ENCODE peak calls at places on chromosome 16, in five cellular contexts. A is stimulated activated CD4-positive, alpha-beta T cell treated with anti-CD3 and anti-CD28 coated beads, TNF-alpha, amount 100 ng/mL, for 24 hours; H is SHP77; V is AG09309; S is non-pigmented ciliary epithelial cell. N is an unnamed sample.
A peak's percentile ranks its signal among the peaks of the same experiment; 100 is the strongest.

GRCh38 chr16:56984639-56985038 is 4.7 kb upstream of the NLRC5 start:
- DNase-seq in V (no peak), S (no peak), A (no peak), H (no peak), N (no peak)

GRCh38 chr16:3461120-3461519 is 17.6 kb downstream of the NAA60 start:
- DNase-seq in A (no peak), H (no peak), S (no peak), V (no peak), N (no peak)

GRCh38 chr16:50474138-50474537 is 74.1 kb upstream of the NKD1 start:
- DNase-seq in S (no peak), A (no peak), V (no peak), H (no peak), N (no peak)

GRCh38 chr16:85944572-85945423 is 45.8 kb downstream of the IRF8 start:
- DNase-seq in A (no peak), H (no peak), V (no peak), S (no peak), N (no peak)

GRCh38 chr16:74605746-74606520 is 981 bp downstream of the GLG1 start:
- DNase-seq in S (no peak), A (no peak), H (no peak), V (no peak), N (no peak)

GRCh38 chr16:88886915-88887521 is 20.6 kb upstream of the PABPN1L start:
- DNase-seq in V (no peak), S (no peak), H (no peak), A (no peak), N (peak; percentile 94)

GRCh38 chr16:83826146-83826913 is 18.6 kb downstream of the HSBP1 start:
- DNase-seq in A (peak; percentile 78), H (peak; percentile 56), V (peak; percentile 47), S (peak; percentile 34), N (peak; percentile 84)

GRCh38 chr16:84246679-84247077 is 6.9 kb upstream of the KCNG4 start:
- DNase-seq in A (no peak), H (no peak), V (no peak), S (no peak), N (no peak)